ENCODE peak calls at places on chromosomes 2 and 18, in seven cellular contexts. C, R, Y, S, I, Z and P are unnamed samples.
A peak's percentile ranks its signal among the peaks of the same experiment; 100 is the strongest.

GRCh38 chr2:206708286-206708685 is 9.9 kb downstream of the DYTN start:
- DNase-seq in C (no peak), R (no peak), Y (no peak), S (no peak), I (no peak), Z (no peak), P (no peak)

GRCh38 chr2:102253140-102253752 is 58.1 kb upstream of the IL1RL1 start:
- DNase-seq in C (no peak), R (no peak), Y (no peak), S (no peak), I (no peak), Z (no peak), P (no peak)

GRCh38 chr2:228352048-228352447 is 170.6 kb upstream of the SPHKAP start:
- DNase-seq in C (no peak), R (no peak), Y (no peak), S (no peak), I (no peak), Z (no peak), P (no peak)

GRCh38 chr2:229955663-229956062 is 33.4 kb downstream of the FBXO36 start:
- DNase-seq in C (no peak), R (no peak), Y (no peak), S (no peak), I (no peak), Z (no peak), P (no peak)

GRCh38 chr2:105141099-105141614 is 100.4 kb upstream of the GPR45 start:
- DNase-seq in C (no peak), R (no peak), Y (no peak), S (no peak), I (no peak), Z (no peak), P (no peak)

GRCh38 chr2:68637047-68637446 is 6.3 kb upstream of the PROKR1 start:
- DNase-seq in C (no peak), R (no peak), Y (no peak), S (no peak), I (peak; percentile 40), Z (no peak), P (no peak)

GRCh38 chr2:234422242-234422641 is 74.6 kb downstream of the ARL4C start:
- DNase-seq in C (no peak), R (peak; percentile 56), Y (no peak), S (no peak), I (no peak), Z (peak; percentile 93), P (no peak)

GRCh38 chr2:230932556-230933511 is 7.8 kb upstream of the GPR55 start:
- DNase-seq in C (no peak), R (no peak), Y (peak; percentile 80), S (no peak), I (no peak), Z (peak; percentile 24), P (no peak)

GRCh38 chr18:37348729-37349128 is 216.9 kb downstream of the CELF4 start:
- DNase-seq in C (no peak), R (no peak), Y (no peak), S (no peak), I (no peak), Z (no peak), P (no peak)

GRCh38 chr2:47172156-47172921 is 17.2 kb upstream of the STPG4 start:
- DNase-seq in C (no peak), R (no peak), Y (no peak), S (no peak), I (no peak), Z (peak; percentile 55), P (no peak)

GRCh38 chr2:101446869-101447268 is 28.0 kb downstream of the RFX8 start:
- DNase-seq in C (no peak), R (no peak), Y (no peak), S (no peak), I (no peak), Z (peak; percentile 81), P (no peak)

GRCh38 chr18:77851798-77852197 is 602.1 kb downstream of the GALR1 start:
- DNase-seq in C (no peak), R (no peak), Y (no peak), S (no peak), I (no peak), Z (no peak), P (no peak)

GRCh38 chr2:223725494-223725893 is 111.9 kb downstream of the AP1S3 start:
- DNase-seq in C (no peak), R (peak; percentile 85), Y (peak; percentile 68), S (peak; percentile 50), I (peak; percentile 78), Z (peak; percentile 98), P (no peak)

GRCh38 chr2:8575810-8576423 is 105.9 kb upstream of the ID2 start:
- DNase-seq in C (no peak), R (no peak), Y (no peak), S (no peak), I (no peak), Z (no peak), P (no peak)

GRCh38 chr2:166410828-166411472 is 35.2 kb upstream of the SCN9A start:
- DNase-seq in C (no peak), R (no peak), Y (no peak), S (no peak), I (no peak), Z (peak; percentile 91), P (no peak)

GRCh38 chr2:200447139-200447855 is 62.6 kb downstream of the KCTD18 start:
- DNase-seq in C (no peak), R (no peak), Y (no peak), S (no peak), I (no peak), Z (no peak), P (no peak)

GRCh38 chr2:88751770-88752169 is 60.3 kb downstream of the RPIA start:
- DNase-seq in C (no peak), R (no peak), Y (no peak), S (no peak), I (no peak), Z (no peak), P (no peak)

GRCh38 chr2:184598313-184599053 is at the start of gene ZNF804A:
- DNase-seq in C (no peak), R (no peak), Y (peak; percentile 47), S (peak; percentile 80), I (peak; percentile 81), Z (peak; percentile 38), P (peak; percentile 84)

GRCh38 chr2:126029316-126029715 is 626.6 kb upstream of the GYPC start:
- DNase-seq in C (no peak), R (peak; percentile 32), Y (no peak), S (no peak), I (peak; percentile 32), Z (no peak), P (no peak)

GRCh38 chr2:120887844-120888243 is 152.2 kb downstream of the GLI2 start:
- DNase-seq in C (no peak), R (no peak), Y (no peak), S (peak; percentile 25), I (no peak), Z (no peak), P (no peak)

GRCh38 chr2:227004482-227004881 is 159.5 kb downstream of the COL4A4 start:
- DNase-seq in C (no peak), R (no peak), Y (no peak), S (no peak), I (no peak), Z (no peak), P (no peak)

GRCh38 chr2:158413581-158413980 is 43.0 kb downstream of the CCDC148 start:
- DNase-seq in C (no peak), R (no peak), Y (no peak), S (no peak), I (no peak), Z (peak; percentile 55), P (no peak)

GRCh38 chr18:9437049-9437448 is 38.3 kb upstream of the RALBP1 start:
- DNase-seq in C (no peak), R (no peak), Y (no peak), S (no peak), I (no peak), Z (peak; percentile 61), P (no peak)

GRCh38 chr2:120470041-120470716 is 124.2 kb downstream of the INHBB start:
- DNase-seq in C (no peak), R (peak; percentile 71), Y (peak; percentile 72), S (no peak), I (no peak), Z (peak; percentile 96), P (no peak)

GRCh38 chr2:239950144-239950920 is 74.8 kb downstream of the NDUFA10 start:
- DNase-seq in C (no peak), R (no peak), Y (peak; percentile 5), S (no peak), I (no peak), Z (no peak), P (peak; percentile 21)

GRCh38 chr2:71459084-71459431 is 5.7 kb downstream of the DYSF start:
- DNase-seq in C (no peak), R (no peak), Y (no peak), S (no peak), I (no peak), Z (no peak), P (no peak)

GRCh38 chr2:38109732-38110181 is 33.8 kb upstream of the CYP1B1 start:
- DNase-seq in C (no peak), R (no peak), Y (no peak), S (no peak), I (no peak), Z (no peak), P (no peak)